ENCODE peak calls at places on chromosomes 3 and 15, in six cellular contexts. T is GM12865; A is activated CD4-positive, alpha-beta T cell treated with anti-CD3 and anti-CD28 coated beads, Interleukin-2, amount 10 ng/mL, durations not matched to agents 7 days and 5 days; S is skeletal muscle cell; D is T1000; W is KG1. E is an unnamed sample.

GRCh38 chr3:195209836-195210551 is 61.0 kb downstream of the XXYLT1 start:
- DNase-seq in T (no peak), A (no peak), S (no peak), D (no peak), W (no peak), E (peak)

GRCh38 chr15:88472225-88472624 is 4.7 kb downstream of the MRPS11 start:
- DNase-seq in T (peak), A (no peak), S (no peak), D (no peak), W (no peak), E (no peak)

GRCh38 chr3:107861904-107862303 is 228.9 kb downstream of the CD47 start:
- DNase-seq in T (peak), A (no peak), S (no peak), D (no peak), W (no peak), E (no peak)

GRCh38 chr15:41661078-41661528 is 898 bp downstream of the MGA start:
- DNase-seq in T (no peak), A (no peak), S (no peak), D (no peak), W (no peak), E (no peak)

GRCh38 chr15:74793135-74794028 is 11.5 kb downstream of the CSK start:
- DNase-seq in T (peak), A (peak), S (no peak), D (no peak), W (no peak), E (no peak)

GRCh38 chr15:40716165-40716564 is 21.2 kb downstream of the RAD51 start:
- DNase-seq in T (no peak), A (no peak), S (no peak), D (no peak), W (no peak), E (no peak)

GRCh38 chr3:50125541-50126286 is 29.4 kb upstream of the SEMA3F start:
- DNase-seq in T (no peak), A (no peak), S (no peak), D (no peak), W (no peak), E (no peak)

GRCh38 chr15:60423540-60423939 is 25.8 kb upstream of the ANXA2 start:
- DNase-seq in T (peak), A (peak), S (peak), D (peak), W (no peak), E (peak)

GRCh38 chr3:36373084-36373483 is 7.2 kb upstream of the STAC start:
- DNase-seq in T (no peak), A (no peak), S (peak), D (peak), W (no peak), E (peak)